ENCODE peak calls at places on chromosome 7, in eight cellular contexts. Z is NCI-H1694, N is GM10248, M is NCI-H2029, R is skeletal muscle cell, J is foreskin fibroblast, G is endothelial cell of umbilical vein, T is Daoy. H is an unnamed sample.

GRCh38 chr7:43583424-43584199 is 704 bp downstream of the STK17A start:
- DNase-seq in J (peak), G (peak), M (no peak), T (peak), R (no peak), Z (peak), N (no peak), H (peak)

GRCh38 chr7:95476904-95477594 is 8.7 kb upstream of the ASB4 start:
- DNase-seq in J (peak), G (peak), M (peak), Z (peak), T (peak), R (no peak), N (peak), H (peak)

GRCh38 chr7:1966631-1967200 is 266.0 kb downstream of the MAD1L1 start:
- DNase-seq in T (no peak), G (no peak), Z (no peak), R (no peak), M (peak), J (no peak), N (no peak), H (peak)

GRCh38 chr7:51310131-51310583 is 6.5 kb downstream of the COBL start:
- DNase-seq in Z (no peak), J (no peak), G (no peak), M (peak), T (no peak), R (no peak), N (no peak), H (no peak)

GRCh38 chr7:135334830-135335543 is 101.3 kb downstream of the STRA8 start:
- DNase-seq in M (peak), Z (no peak), G (peak), N (no peak), R (no peak), T (no peak), J (no peak), H (no peak)

GRCh38 chr7:2934984-2935740 is 91.1 kb upstream of the GNA12 start:
- DNase-seq in T (no peak), M (no peak), J (no peak), R (no peak), N (no peak), G (no peak), Z (no peak), H (no peak)

GRCh38 chr7:17441557-17441956 is 143.1 kb downstream of the AHR start:
- DNase-seq in Z (no peak), N (no peak), J (no peak), G (peak), R (no peak), T (no peak), M (no peak), H (no peak)

GRCh38 chr7:41219276-41219675 is 483.6 kb downstream of the INHBA start:
- DNase-seq in T (peak), M (no peak), G (no peak), Z (no peak), R (peak), J (no peak), N (no peak), H (no peak)

GRCh38 chr7:143988986-143989745 is 11.0 kb upstream of the OR6B1 start:
- DNase-seq in M (no peak), J (no peak), T (no peak), G (no peak), R (no peak), N (no peak), Z (no peak), H (no peak)

GRCh38 chr7:149824748-149825566 is 13.2 kb upstream of the ZNF862 start:
- DNase-seq in Z (no peak), J (no peak), G (no peak), N (no peak), M (no peak), T (no peak), R (no peak), H (no peak)

H was measured in right cardiac atrium.